ENCODE peak calls at places on chromosomes 4 and X, in eight cellular contexts. One of them, this sample, is unnamed.

GRCh38 chr4:114163051-114163450 is 183.6 kb upstream of the ARSJ start:
- DNase-seq in C1 segment of cervical spinal cord: no peak
- DNase-seq in activated gamma-delta T cell: no peak
- DNase-seq in KG1: no peak
- DNase-seq in natural killer cell: no peak
- DNase-seq in cardiac muscle cell: no peak
- DNase-seq in stimulated activated CD4-positive, alpha-beta T cell treated with anti-CD3 and anti-CD28 coated beads, Interleukin-15, amount 100 ng/mL, for 1 hour: no peak
- DNase-seq in CD8-positive, alpha-beta memory T cell: no peak
- DNase-seq in this sample: no peak

GRCh38 chrX:9865804-9866471 is 79.7 kb downstream of the SHROOM2 start:
- DNase-seq in C1 segment of cervical spinal cord: no peak
- DNase-seq in activated gamma-delta T cell: peak
- DNase-seq in KG1: no peak
- DNase-seq in natural killer cell: no peak
- DNase-seq in cardiac muscle cell: no peak
- DNase-seq in stimulated activated CD4-positive, alpha-beta T cell treated with anti-CD3 and anti-CD28 coated beads, Interleukin-15, amount 100 ng/mL, for 1 hour: no peak
- DNase-seq in CD8-positive, alpha-beta memory T cell: no peak
- DNase-seq in this sample: no peak

GRCh38 chr4:108762559-108763225 is at the start of gene ETNPPL:
- DNase-seq in C1 segment of cervical spinal cord: peak
- DNase-seq in activated gamma-delta T cell: peak
- DNase-seq in KG1: peak
- DNase-seq in natural killer cell: no peak
- DNase-seq in cardiac muscle cell: peak
- DNase-seq in stimulated activated CD4-positive, alpha-beta T cell treated with anti-CD3 and anti-CD28 coated beads, Interleukin-15, amount 100 ng/mL, for 1 hour: no peak
- DNase-seq in CD8-positive, alpha-beta memory T cell: peak
- DNase-seq in this sample: no peak

GRCh38 chr4:156374069-156374468 is 420.4 kb upstream of the CTSO start:
- DNase-seq in C1 segment of cervical spinal cord: no peak
- DNase-seq in activated gamma-delta T cell: no peak
- DNase-seq in KG1: no peak
- DNase-seq in natural killer cell: no peak
- DNase-seq in cardiac muscle cell: no peak
- DNase-seq in stimulated activated CD4-positive, alpha-beta T cell treated with anti-CD3 and anti-CD28 coated beads, Interleukin-15, amount 100 ng/mL, for 1 hour: no peak
- DNase-seq in CD8-positive, alpha-beta memory T cell: no peak
- DNase-seq in this sample: no peak

GRCh38 chrX:107676559-107677378 is 48.5 kb downstream of the PRPS1 start:
- DNase-seq in C1 segment of cervical spinal cord: peak
- DNase-seq in activated gamma-delta T cell: peak
- DNase-seq in KG1: peak
- DNase-seq in natural killer cell: no peak
- DNase-seq in cardiac muscle cell: peak
- DNase-seq in stimulated activated CD4-positive, alpha-beta T cell treated with anti-CD3 and anti-CD28 coated beads, Interleukin-15, amount 100 ng/mL, for 1 hour: peak
- DNase-seq in CD8-positive, alpha-beta memory T cell: peak
- DNase-seq in this sample: no peak

GRCh38 chr4:5999830-6000365 is 18.3 kb downstream of the C4orf50 start:
- DNase-seq in C1 segment of cervical spinal cord: no peak
- DNase-seq in activated gamma-delta T cell: no peak
- DNase-seq in KG1: no peak
- DNase-seq in natural killer cell: no peak
- DNase-seq in cardiac muscle cell: no peak
- DNase-seq in stimulated activated CD4-positive, alpha-beta T cell treated with anti-CD3 and anti-CD28 coated beads, Interleukin-15, amount 100 ng/mL, for 1 hour: no peak
- DNase-seq in CD8-positive, alpha-beta memory T cell: no peak
- DNase-seq in this sample: no peak

GRCh38 chrX:41397228-41397627 is 49.9 kb upstream of the NYX start:
- DNase-seq in C1 segment of cervical spinal cord: no peak
- DNase-seq in activated gamma-delta T cell: no peak
- DNase-seq in KG1: no peak
- DNase-seq in natural killer cell: no peak
- DNase-seq in cardiac muscle cell: no peak
- DNase-seq in stimulated activated CD4-positive, alpha-beta T cell treated with anti-CD3 and anti-CD28 coated beads, Interleukin-15, amount 100 ng/mL, for 1 hour: no peak
- DNase-seq in CD8-positive, alpha-beta memory T cell: no peak
- DNase-seq in this sample: no peak

GRCh38 chr4:27861802-27862201 is 1001.2 kb downstream of the STIM2 start:
- DNase-seq in C1 segment of cervical spinal cord: no peak
- DNase-seq in activated gamma-delta T cell: no peak
- DNase-seq in KG1: no peak
- DNase-seq in natural killer cell: no peak
- DNase-seq in cardiac muscle cell: peak
- DNase-seq in stimulated activated CD4-positive, alpha-beta T cell treated with anti-CD3 and anti-CD28 coated beads, Interleukin-15, amount 100 ng/mL, for 1 hour: no peak
- DNase-seq in CD8-positive, alpha-beta memory T cell: no peak
- DNase-seq in this sample: no peak

This sample was measured in T follicular helper cell.